ENCODE peak calls at places on chromosomes 13 and 19, in seven cellular contexts. C is SK-N-SH, V is K562, D is T47D, M is GM12878, O is H1, L is HepG2. R is an unnamed sample.

GRCh38 chr19:17488593-17489391 is 18.5 kb downstream of the SLC27A1 start:
- DNase-seq in C (peak), V (peak), D (peak), M (no peak), O (peak), L (peak), R (peak)

GRCh38 chr19:41998246-41999020 is 4.4 kb upstream of the ATP1A3 start:
- DNase-seq in C (peak), V (peak), D (peak), M (no peak), O (no peak), L (peak), R (peak)

GRCh38 chr19:2578391-2578826 is 102.5 kb downstream of the GADD45B start:
- DNase-seq in C (no peak), V (no peak), D (peak), M (no peak), O (no peak), L (no peak), R (no peak)

GRCh38 chr13:112776971-112777370 is 87.1 kb downstream of the ATP11A start:
- DNase-seq in C (peak), V (no peak), D (no peak), M (no peak), O (no peak), L (no peak), R (no peak)

GRCh38 chr19:18975011-18975410 is 34.0 kb upstream of the HOMER3 start:
- DNase-seq in C (no peak), V (no peak), D (no peak), M (no peak), O (no peak), L (no peak), R (no peak)

GRCh38 chr19:48244289-48244688 is 11.4 kb downstream of the CARD8 start:
- DNase-seq in C (no peak), V (no peak), D (no peak), M (no peak), O (no peak), L (no peak), R (no peak)

GRCh38 chr13:29886446-29886845 is 36.0 kb upstream of the UBL3 start:
- DNase-seq in C (no peak), V (no peak), D (no peak), M (no peak), O (no peak), L (no peak), R (no peak)

GRCh38 chr19:5057860-5058259 is 88.9 kb downstream of the KDM4B start:
- DNase-seq in C (peak), V (peak), D (no peak), M (no peak), O (no peak), L (no peak), R (no peak)

GRCh38 chr19:18428837-18429674 is 8.9 kb downstream of the ISYNA1 start:
- DNase-seq in C (peak), V (peak), D (no peak), M (no peak), O (no peak), L (no peak), R (no peak)

GRCh38 chr13:98475521-98475920 is 101.4 kb downstream of the STK24 start:
- DNase-seq in C (peak), V (peak), D (no peak), M (no peak), O (no peak), L (no peak), R (no peak)

GRCh38 chr19:35545855-35546381 is 492 bp downstream of the TMEM147 start:
- DNase-seq in C (peak), V (peak), D (peak), M (peak), O (no peak), L (no peak), R (no peak)

GRCh38 chr19:7916908-7917291 is 2.3 kb downstream of the TGFBR3L start:
- DNase-seq in C (no peak), V (no peak), D (no peak), M (no peak), O (no peak), L (no peak), R (no peak)

GRCh38 chr19:49682274-49682673 is 5.2 kb downstream of the PRMT1 start:
- DNase-seq in C (no peak), V (no peak), D (no peak), M (no peak), O (no peak), L (no peak), R (no peak)

GRCh38 chr19:4399871-4400768 is at the start of gene SH3GL1:
- DNase-seq in C (peak), V (peak), D (peak), M (peak), O (peak), L (peak), R (peak)

GRCh38 chr19:51125421-51126075 is 842 bp downstream of the SIGLEC9 start:
- DNase-seq in C (no peak), V (no peak), D (no peak), M (no peak), O (no peak), L (no peak), R (no peak)

GRCh38 chr13:49098771-49099512 is 121.2 kb upstream of the MLNR start:
- DNase-seq in C (peak), V (no peak), D (peak), M (no peak), O (no peak), L (no peak), R (peak)

GRCh38 chr13:99987180-99988047 is 5.8 kb downstream of the ZIC2 start:
- DNase-seq in C (peak), V (no peak), D (no peak), M (no peak), O (no peak), L (no peak), R (no peak)

GRCh38 chr13:99991013-99991805 is 9.6 kb downstream of the ZIC2 start:
- DNase-seq in C (peak), V (no peak), D (no peak), M (no peak), O (no peak), L (no peak), R (no peak)

GRCh38 chr13:99990045-99990977 is 8.7 kb downstream of the ZIC2 start:
- DNase-seq in C (peak), V (no peak), D (no peak), M (no peak), O (no peak), L (no peak), R (no peak)

GRCh38 chr13:99988469-99989375 is 7.1 kb downstream of the ZIC2 start:
- DNase-seq in C (peak), V (no peak), D (no peak), M (no peak), O (no peak), L (no peak), R (no peak)

DNA sequence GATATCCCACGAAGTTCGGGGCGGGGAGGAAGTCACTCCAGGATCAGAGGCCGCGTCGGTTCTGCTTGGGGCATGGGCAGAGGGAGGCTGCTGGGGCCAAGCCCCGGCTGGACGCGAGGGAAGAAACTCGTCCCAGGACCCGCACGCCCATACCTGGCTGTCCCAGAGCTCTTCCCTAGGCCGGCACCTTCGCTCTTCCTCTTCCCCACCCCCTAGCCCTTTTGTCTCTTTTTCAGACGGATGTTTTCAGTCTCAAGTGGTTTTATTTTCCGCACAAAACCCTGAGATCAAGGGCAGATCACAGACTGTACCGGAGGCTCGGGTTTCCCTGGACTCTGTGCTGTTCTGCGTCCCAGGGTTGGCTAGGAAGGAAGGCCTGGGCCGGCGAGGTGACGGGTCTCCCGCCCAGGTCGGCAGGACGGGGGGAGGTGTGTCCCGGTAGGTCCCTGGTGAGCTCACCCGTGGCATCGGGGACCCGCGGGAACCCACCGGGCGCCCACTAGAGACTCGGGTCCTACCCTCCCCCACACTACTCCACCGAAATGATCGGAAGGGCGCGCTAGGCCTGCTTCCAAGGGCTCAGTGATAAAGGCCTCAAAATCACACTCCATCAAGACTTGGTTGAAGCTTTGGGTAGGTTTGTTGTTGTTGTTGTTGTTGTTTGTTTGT is 7.9 kb downstream of the ZIC2 start:
- DNase-seq in C (peak), V (no peak), D (no peak), M (no peak), O (no peak), L (no peak), R (no peak)
- TF ChIP-seq JUND in C (no peak), V (no peak), D (no peak), M (no peak), O (no peak), L (no peak), R (no peak)

GRCh38 chr19:12946092-12946845 is 607 bp downstream of the RAD23A start:
- DNase-seq in C (peak), V (peak), D (peak), M (no peak), O (peak), L (peak), R (peak)
- TF ChIP-seq JUND in C (no peak), V (no peak), D (no peak), M (no peak), O (no peak), L (no peak), R (no peak)

DNA sequence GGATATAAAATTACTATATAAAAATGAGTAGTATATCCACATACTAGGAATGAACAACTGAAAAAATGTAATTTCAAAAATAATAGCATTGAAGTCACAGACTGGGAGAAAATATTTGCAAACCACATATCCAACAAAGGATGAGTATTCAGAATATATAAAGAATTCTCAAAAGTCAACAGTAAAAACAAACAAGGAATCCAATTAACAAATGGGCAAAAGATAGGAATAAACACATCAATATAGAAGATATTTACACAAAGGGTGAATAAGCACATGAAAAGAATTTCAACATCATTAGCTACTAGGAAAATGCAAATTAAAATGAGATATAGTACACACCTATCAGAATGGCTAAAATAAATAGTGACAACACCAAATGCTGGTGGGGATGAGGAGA is 37.0 kb downstream of the MYCBP2 start:
- DNase-seq in C (no peak), V (no peak), D (no peak), M (no peak), O (no peak), L (no peak), R (no peak)
- TF ChIP-seq JUND in C (no peak), V (no peak), D (no peak), M (no peak), O (no peak), L (no peak), R (no peak)

DNA sequence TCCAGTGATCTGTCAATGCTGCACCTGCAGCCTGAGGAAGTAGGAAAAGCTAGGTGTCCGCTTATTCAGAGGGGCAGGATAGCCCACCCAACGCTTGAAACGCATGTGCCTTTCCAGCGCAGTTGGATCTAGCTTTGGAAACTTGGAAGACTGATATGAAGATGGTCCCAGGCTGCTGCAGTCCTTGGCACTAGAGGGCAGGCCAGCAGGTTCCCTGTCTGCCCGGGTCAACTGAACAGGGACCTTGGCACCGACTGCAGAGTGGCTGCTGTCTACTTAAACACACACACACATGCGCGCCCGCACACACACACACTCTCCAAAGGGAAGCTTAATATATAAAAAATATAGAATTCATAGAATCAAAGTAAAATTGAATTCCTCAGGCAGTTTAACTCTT is 100.0 kb downstream of the TSHZ3 start:
- DNase-seq in C (no peak), V (no peak), D (peak), M (no peak), O (no peak), L (no peak), R (no peak)
- TF ChIP-seq JUND in C (no peak), V (no peak), D (no peak), M (no peak), O (no peak), L (no peak), R (no peak)

R was measured in HCT116.